ENCODE peak calls at places on chromosomes 6 and 20, in ten cellular contexts. One of them, this sample, is unnamed.

GRCh38 chr20:57000441-57000968 is 265.9 kb downstream of the BMP7 start:
- DNase-seq in AG04449: no peak
- DNase-seq in prostate gland: no peak
- DNase-seq in astrocyte of the spinal cord: no peak
- DNase-seq in ascending aorta: no peak
- DNase-seq in left lung: no peak
- DNase-seq in upper lobe of left lung: no peak
- DNase-seq in MM.1S: no peak
- DNase-seq in kidney epithelial cell: no peak
- DNase-seq in HFF-Myc: no peak
- DNase-seq in this sample: no peak

GRCh38 chr20:22862645-22863230 is 172.4 kb upstream of the SSTR4 start:
- DNase-seq in AG04449: no peak
- DNase-seq in prostate gland: no peak
- DNase-seq in astrocyte of the spinal cord: no peak
- DNase-seq in ascending aorta: no peak
- DNase-seq in left lung: no peak
- DNase-seq in upper lobe of left lung: no peak
- DNase-seq in MM.1S: no peak
- DNase-seq in kidney epithelial cell: no peak
- DNase-seq in HFF-Myc: no peak
- DNase-seq in this sample: no peak

GRCh38 chr6:151399679-151400078 is 8.3 kb upstream of the ZBTB2 start:
- DNase-seq in AG04449: no peak
- DNase-seq in prostate gland: no peak
- DNase-seq in astrocyte of the spinal cord: no peak
- DNase-seq in ascending aorta: no peak
- DNase-seq in left lung: no peak
- DNase-seq in upper lobe of left lung: no peak
- DNase-seq in MM.1S: no peak
- DNase-seq in kidney epithelial cell: no peak
- DNase-seq in HFF-Myc: no peak
- DNase-seq in this sample: no peak

GRCh38 chr6:42120895-42121865 is 21.2 kb downstream of the C6orf132 start:
- DNase-seq in AG04449: no peak
- DNase-seq in prostate gland: no peak
- DNase-seq in astrocyte of the spinal cord: no peak
- DNase-seq in ascending aorta: no peak
- DNase-seq in left lung: no peak
- DNase-seq in upper lobe of left lung: no peak
- DNase-seq in MM.1S: no peak
- DNase-seq in kidney epithelial cell: peak
- DNase-seq in HFF-Myc: no peak
- DNase-seq in this sample: peak

GRCh38 chr6:160978141-160978926 is 13.2 kb upstream of the MAP3K4 start:
- DNase-seq in AG04449: peak
- DNase-seq in prostate gland: no peak
- DNase-seq in astrocyte of the spinal cord: peak
- DNase-seq in ascending aorta: no peak
- DNase-seq in left lung: no peak
- DNase-seq in upper lobe of left lung: no peak
- DNase-seq in MM.1S: no peak
- DNase-seq in kidney epithelial cell: no peak
- DNase-seq in HFF-Myc: no peak
- DNase-seq in this sample: peak

GRCh38 chr6:111987295-111987694 is 66.6 kb upstream of the CCN6 start:
- DNase-seq in AG04449: no peak
- DNase-seq in prostate gland: peak
- DNase-seq in astrocyte of the spinal cord: peak
- DNase-seq in ascending aorta: no peak
- DNase-seq in left lung: no peak
- DNase-seq in upper lobe of left lung: no peak
- DNase-seq in MM.1S: no peak
- DNase-seq in kidney epithelial cell: no peak
- DNase-seq in HFF-Myc: no peak
- DNase-seq in this sample: peak

GRCh38 chr6:72683797-72684196 is 61.9 kb downstream of the KCNQ5 start:
- DNase-seq in AG04449: no peak
- DNase-seq in prostate gland: no peak
- DNase-seq in astrocyte of the spinal cord: no peak
- DNase-seq in ascending aorta: no peak
- DNase-seq in left lung: no peak
- DNase-seq in upper lobe of left lung: no peak
- DNase-seq in MM.1S: peak
- DNase-seq in kidney epithelial cell: no peak
- DNase-seq in HFF-Myc: no peak
- DNase-seq in this sample: no peak

GRCh38 chr20:24109537-24109936 is 121.0 kb upstream of the GGTLC1 start:
- DNase-seq in AG04449: no peak
- DNase-seq in prostate gland: no peak
- DNase-seq in astrocyte of the spinal cord: no peak
- DNase-seq in ascending aorta: no peak
- DNase-seq in left lung: no peak
- DNase-seq in upper lobe of left lung: no peak
- DNase-seq in MM.1S: peak
- DNase-seq in kidney epithelial cell: no peak
- DNase-seq in HFF-Myc: no peak
- DNase-seq in this sample: no peak

GRCh38 chr20:38926934-38927616 is 858 bp downstream of the FAM83D start:
- DNase-seq in AG04449: no peak
- DNase-seq in prostate gland: no peak
- DNase-seq in astrocyte of the spinal cord: peak
- DNase-seq in ascending aorta: no peak
- DNase-seq in left lung: no peak
- DNase-seq in upper lobe of left lung: no peak
- DNase-seq in MM.1S: no peak
- DNase-seq in kidney epithelial cell: no peak
- DNase-seq in HFF-Myc: no peak
- DNase-seq in this sample: peak

GRCh38 chr20:3745686-3746173 is 13.2 kb downstream of the HSPA12B start:
- DNase-seq in AG04449: no peak
- DNase-seq in prostate gland: no peak
- DNase-seq in astrocyte of the spinal cord: no peak
- DNase-seq in ascending aorta: no peak
- DNase-seq in left lung: no peak
- DNase-seq in upper lobe of left lung: no peak
- DNase-seq in MM.1S: no peak
- DNase-seq in kidney epithelial cell: no peak
- DNase-seq in HFF-Myc: no peak
- DNase-seq in this sample: no peak

GRCh38 chr20:37755665-37756064 is 61.8 kb downstream of the CTNNBL1 start:
- DNase-seq in AG04449: no peak
- DNase-seq in prostate gland: no peak
- DNase-seq in astrocyte of the spinal cord: no peak
- DNase-seq in ascending aorta: no peak
- DNase-seq in left lung: no peak
- DNase-seq in upper lobe of left lung: no peak
- DNase-seq in MM.1S: no peak
- DNase-seq in kidney epithelial cell: no peak
- DNase-seq in HFF-Myc: peak
- DNase-seq in this sample: peak

GRCh38 chr20:63706852-63707557 is 771 bp downstream of the ARFRP1 start:
- DNase-seq in AG04449: no peak
- DNase-seq in prostate gland: peak
- DNase-seq in astrocyte of the spinal cord: no peak
- DNase-seq in ascending aorta: peak
- DNase-seq in left lung: peak
- DNase-seq in upper lobe of left lung: peak
- DNase-seq in MM.1S: peak
- DNase-seq in kidney epithelial cell: no peak
- DNase-seq in HFF-Myc: no peak
- DNase-seq in this sample: peak

GRCh38 chr6:148980234-148980633 is 233.4 kb downstream of the UST start:
- DNase-seq in AG04449: no peak
- DNase-seq in prostate gland: no peak
- DNase-seq in astrocyte of the spinal cord: no peak
- DNase-seq in ascending aorta: no peak
- DNase-seq in left lung: no peak
- DNase-seq in upper lobe of left lung: no peak
- DNase-seq in MM.1S: no peak
- DNase-seq in kidney epithelial cell: no peak
- DNase-seq in HFF-Myc: no peak
- DNase-seq in this sample: peak

GRCh38 chr6:11926594-11927407 is 85.3 kb upstream of the HIVEP1 start:
- DNase-seq in AG04449: no peak
- DNase-seq in prostate gland: no peak
- DNase-seq in astrocyte of the spinal cord: no peak
- DNase-seq in ascending aorta: no peak
- DNase-seq in left lung: no peak
- DNase-seq in upper lobe of left lung: no peak
- DNase-seq in MM.1S: no peak
- DNase-seq in kidney epithelial cell: no peak
- DNase-seq in HFF-Myc: no peak
- DNase-seq in this sample: no peak

GRCh38 chr6:93416575-93417420 is 2.6 kb downstream of the EPHA7 start:
- DNase-seq in AG04449: no peak
- DNase-seq in prostate gland: peak
- DNase-seq in astrocyte of the spinal cord: peak
- DNase-seq in ascending aorta: peak
- DNase-seq in left lung: no peak
- DNase-seq in upper lobe of left lung: no peak
- DNase-seq in MM.1S: peak
- DNase-seq in kidney epithelial cell: no peak
- DNase-seq in HFF-Myc: no peak
- DNase-seq in this sample: no peak

GRCh38 chr20:13692802-13693736 is 54.3 kb upstream of the TASP1 start:
- DNase-seq in AG04449: no peak
- DNase-seq in prostate gland: no peak
- DNase-seq in astrocyte of the spinal cord: no peak
- DNase-seq in ascending aorta: no peak
- DNase-seq in left lung: no peak
- DNase-seq in upper lobe of left lung: no peak
- DNase-seq in MM.1S: no peak
- DNase-seq in kidney epithelial cell: no peak
- DNase-seq in HFF-Myc: no peak
- DNase-seq in this sample: no peak
- H3K4me3 ChIP-seq in AG04449: no peak
- H3K4me3 ChIP-seq in prostate gland: no peak
- H3K4me3 ChIP-seq in astrocyte of the spinal cord: no peak
- H3K4me3 ChIP-seq in ascending aorta: no peak
- H3K4me3 ChIP-seq in left lung: no peak
- H3K4me3 ChIP-seq in upper lobe of left lung: no peak
- H3K4me3 ChIP-seq in MM.1S: no peak
- H3K4me3 ChIP-seq in kidney epithelial cell: no peak
- H3K4me3 ChIP-seq in HFF-Myc: no peak
- H3K4me3 ChIP-seq in this sample: no peak

GRCh38 chr6:29617782-29618557 is 15.0 kb downstream of the GABBR1 start:
- DNase-seq in AG04449: no peak
- DNase-seq in prostate gland: no peak
- DNase-seq in astrocyte of the spinal cord: no peak
- DNase-seq in ascending aorta: no peak
- DNase-seq in left lung: no peak
- DNase-seq in upper lobe of left lung: no peak
- DNase-seq in MM.1S: no peak
- DNase-seq in kidney epithelial cell: no peak
- DNase-seq in HFF-Myc: no peak
- DNase-seq in this sample: no peak
- TF ChIP-seq CTCF in AG04449: peak
- TF ChIP-seq CTCF in prostate gland: no peak
- TF ChIP-seq CTCF in astrocyte of the spinal cord: peak
- TF ChIP-seq CTCF in ascending aorta: no peak
- TF ChIP-seq CTCF in left lung: no peak
- TF ChIP-seq CTCF in upper lobe of left lung: no peak
- TF ChIP-seq CTCF in MM.1S: peak
- TF ChIP-seq CTCF in kidney epithelial cell: peak
- TF ChIP-seq CTCF in HFF-Myc: no peak
- TF ChIP-seq CTCF in this sample: no peak

GRCh38 chr6:37774028-37774680 is 45.4 kb upstream of the ZFAND3 start:
- DNase-seq in AG04449: no peak
- DNase-seq in prostate gland: no peak
- DNase-seq in astrocyte of the spinal cord: no peak
- DNase-seq in ascending aorta: no peak
- DNase-seq in left lung: no peak
- DNase-seq in upper lobe of left lung: no peak
- DNase-seq in MM.1S: no peak
- DNase-seq in kidney epithelial cell: no peak
- DNase-seq in HFF-Myc: no peak
- DNase-seq in this sample: no peak

GRCh38 chr6:37779111-37779800 is 40.3 kb upstream of the ZFAND3 start:
- DNase-seq in AG04449: no peak
- DNase-seq in prostate gland: no peak
- DNase-seq in astrocyte of the spinal cord: no peak
- DNase-seq in ascending aorta: no peak
- DNase-seq in left lung: no peak
- DNase-seq in upper lobe of left lung: no peak
- DNase-seq in MM.1S: no peak
- DNase-seq in kidney epithelial cell: no peak
- DNase-seq in HFF-Myc: no peak
- DNase-seq in this sample: no peak

GRCh38 chr6:37779902-37780628 is 39.5 kb upstream of the ZFAND3 start:
- DNase-seq in AG04449: no peak
- DNase-seq in prostate gland: no peak
- DNase-seq in astrocyte of the spinal cord: no peak
- DNase-seq in ascending aorta: no peak
- DNase-seq in left lung: no peak
- DNase-seq in upper lobe of left lung: no peak
- DNase-seq in MM.1S: no peak
- DNase-seq in kidney epithelial cell: no peak
- DNase-seq in HFF-Myc: no peak
- DNase-seq in this sample: no peak

GRCh38 chr6:37776546-37776945 is 43.0 kb upstream of the ZFAND3 start:
- DNase-seq in AG04449: no peak
- DNase-seq in prostate gland: no peak
- DNase-seq in astrocyte of the spinal cord: no peak
- DNase-seq in ascending aorta: no peak
- DNase-seq in left lung: no peak
- DNase-seq in upper lobe of left lung: no peak
- DNase-seq in MM.1S: peak
- DNase-seq in kidney epithelial cell: no peak
- DNase-seq in HFF-Myc: no peak
- DNase-seq in this sample: no peak

DNA sequence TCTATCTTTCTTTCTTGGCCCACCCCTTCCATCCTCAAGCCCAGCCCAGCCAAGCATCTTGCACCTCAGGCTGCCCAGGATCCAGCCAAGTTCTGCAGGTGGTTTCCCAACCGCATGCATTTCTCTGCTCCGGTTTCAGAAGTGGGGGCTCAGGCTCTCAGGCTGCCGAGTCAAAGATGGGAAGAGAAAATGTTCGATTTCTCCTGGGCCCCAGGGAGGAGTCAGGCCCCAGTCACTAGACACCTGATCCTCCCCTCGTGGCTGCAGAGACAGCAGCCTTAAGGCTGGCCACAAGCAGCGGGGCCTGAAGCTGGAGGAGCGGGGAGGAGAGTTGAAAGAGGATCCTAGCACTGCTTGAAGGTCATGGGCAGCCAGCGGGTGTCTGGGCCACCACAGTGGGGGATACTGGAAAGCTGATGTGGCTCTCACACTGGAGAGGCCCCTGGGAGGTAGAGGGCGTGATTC is 42.2 kb upstream of the ZFAND3 start:
- DNase-seq in AG04449: no peak
- DNase-seq in prostate gland: no peak
- DNase-seq in astrocyte of the spinal cord: peak
- DNase-seq in ascending aorta: no peak
- DNase-seq in left lung: no peak
- DNase-seq in upper lobe of left lung: no peak
- DNase-seq in MM.1S: peak
- DNase-seq in kidney epithelial cell: no peak
- DNase-seq in HFF-Myc: no peak
- DNase-seq in this sample: no peak
- H3K4me3 ChIP-seq in AG04449: no peak
- H3K4me3 ChIP-seq in prostate gland: no peak
- H3K4me3 ChIP-seq in astrocyte of the spinal cord: no peak
- H3K4me3 ChIP-seq in ascending aorta: no peak
- H3K4me3 ChIP-seq in left lung: no peak
- H3K4me3 ChIP-seq in upper lobe of left lung: no peak
- H3K4me3 ChIP-seq in MM.1S: peak
- H3K4me3 ChIP-seq in kidney epithelial cell: no peak
- H3K4me3 ChIP-seq in HFF-Myc: no peak
- H3K4me3 ChIP-seq in this sample: no peak

GRCh38 chr20:46057856-46058655 is 29.0 kb downstream of the SLC12A5 start:
- DNase-seq in AG04449: no peak
- DNase-seq in prostate gland: no peak
- DNase-seq in astrocyte of the spinal cord: peak
- DNase-seq in ascending aorta: peak
- DNase-seq in left lung: peak
- DNase-seq in upper lobe of left lung: peak
- DNase-seq in MM.1S: no peak
- DNase-seq in kidney epithelial cell: no peak
- DNase-seq in HFF-Myc: no peak
- DNase-seq in this sample: peak
- TF ChIP-seq CTCF in AG04449: peak
- TF ChIP-seq CTCF in prostate gland: no peak
- TF ChIP-seq CTCF in astrocyte of the spinal cord: peak
- TF ChIP-seq CTCF in ascending aorta: peak
- TF ChIP-seq CTCF in left lung: no peak
- TF ChIP-seq CTCF in upper lobe of left lung: peak
- TF ChIP-seq CTCF in MM.1S: no peak
- TF ChIP-seq CTCF in kidney epithelial cell: peak
- TF ChIP-seq CTCF in HFF-Myc: peak
- TF ChIP-seq CTCF in this sample: peak

This sample was measured in AG10803.